ENCODE peak calls at places on chromosomes 6 and 20, in five cellular contexts. P is SK-N-SH, M is ovary, U is mesenchymal stem cell, T is foreskin keratinocyte. J is an unnamed sample.
A peak's percentile ranks its signal among the peaks of the same experiment; 100 is the strongest.

GRCh38 chr20:43721429-43722152 is 5.2 kb downstream of the GTSF1L start:
- DNase-seq in P (no peak), M (no peak), U (no peak), T (no peak), J (no peak)

GRCh38 chr6:156557269-156557885 is 219.8 kb upstream of the ARID1B start:
- DNase-seq in P (no peak), T (no peak), M (no peak), U (no peak), J (peak; percentile 77)

GRCh38 chr6:92779758-92780157 is 639.6 kb downstream of the EPHA7 start:
- DNase-seq in P (no peak), U (peak; percentile 81), M (peak; percentile 11), T (peak; percentile 45), J (no peak)

GRCh38 chr6:43983632-43984031 is 143.6 kb downstream of the MRPL14 start:
- DNase-seq in M (no peak), U (no peak), P (peak; percentile 7), T (no peak), J (no peak)

GRCh38 chr6:154888896-154889295 is 106.2 kb upstream of the TIAM2 start:
- DNase-seq in U (no peak), M (no peak), P (no peak), T (no peak), J (no peak)

GRCh38 chr20:16397053-16397452 is 176.2 kb downstream of the KIF16B start:
- DNase-seq in T (no peak), M (peak; percentile 82), U (no peak), P (no peak), J (no peak)

GRCh38 chr6:148367418-148368024 is 24.9 kb downstream of the SASH1 start:
- DNase-seq in M (no peak), P (no peak), U (peak; percentile 85), T (no peak), J (peak; percentile 90)

GRCh38 chr20:25355866-25356265 is 34.8 kb downstream of the ABHD12 start:
- DNase-seq in P (no peak), M (no peak), T (no peak), U (no peak), J (no peak)

GRCh38 chr20:37984018-37984785 is 49.1 kb downstream of the TTI1 start:
- DNase-seq in M (no peak), T (no peak), P (peak; percentile 49), U (no peak), J (no peak)

GRCh38 chr20:23061713-23062561 is 12.5 kb upstream of the THBD start:
- DNase-seq in P (no peak), T (no peak), U (peak; percentile 92), M (peak; percentile 67), J (no peak)

GRCh38 chr20:51703446-51704287 is 64.5 kb downstream of the ATP9A start:
- DNase-seq in T (no peak), M (no peak), U (peak; percentile 14), P (peak; percentile 51), J (no peak)

GRCh38 chr6:89527634-89528033 is 94.7 kb downstream of the ANKRD6 start:
- DNase-seq in M (no peak), U (no peak), P (no peak), T (peak; percentile 22), J (no peak)
- H3K4me1 ChIP-seq in M (peaks cover 8% of the 10 kb centered on the region), U (no peaks in the 10 kb centered on the region), P (no peaks in the 10 kb centered on the region), T (no peaks in the 10 kb centered on the region), J (no peaks in the 10 kb centered on the region)

DNA sequence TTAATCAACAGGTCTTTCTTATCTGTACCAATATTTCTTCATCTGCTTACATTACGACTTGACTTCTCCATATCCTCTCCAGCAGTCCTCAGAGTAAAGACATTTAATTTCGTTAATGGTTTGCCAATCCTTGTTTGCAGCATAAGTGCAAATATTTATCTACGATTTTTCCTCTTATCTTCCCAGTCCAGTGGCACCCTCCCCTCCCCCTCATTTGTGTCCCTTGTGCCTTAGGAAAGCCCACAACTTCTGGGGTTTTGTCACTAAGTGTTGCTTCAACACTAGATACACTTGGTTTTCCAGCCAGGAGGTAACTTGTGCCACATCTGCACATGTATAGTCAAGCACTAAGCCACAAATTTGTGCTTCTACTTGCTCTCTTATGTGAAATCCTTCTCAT is 327.2 kb downstream of the CBLN4 start:
- DNase-seq in P (no peak), M (no peak), U (no peak), T (no peak), J (no peak)
- H3K4me1 ChIP-seq in P (no peaks in the 10 kb centered on the region), M (no peaks in the 10 kb centered on the region), U (no peaks in the 10 kb centered on the region), T (no peaks in the 10 kb centered on the region), J (no peaks in the 10 kb centered on the region)

DNA sequence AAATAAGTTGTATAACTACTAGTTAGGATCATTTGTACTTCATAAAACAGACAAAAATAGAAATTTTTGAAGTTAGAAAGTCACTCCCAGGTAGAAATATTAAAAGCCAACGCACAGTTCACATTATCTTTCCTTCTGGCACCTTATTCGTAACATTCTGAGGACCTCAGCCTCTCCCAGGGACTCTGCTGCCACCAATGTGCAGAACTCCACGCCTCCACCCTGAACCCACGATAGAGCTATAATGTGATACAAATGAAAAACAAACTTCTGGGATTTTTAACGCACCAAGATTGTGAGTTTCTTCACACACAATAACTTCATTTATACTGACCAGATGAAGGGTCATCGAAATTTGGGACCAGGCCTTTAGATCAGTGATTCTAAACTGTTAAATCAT is 9.5 kb downstream of the BMP7 start:
- DNase-seq in P (no peak), M (no peak), U (no peak), T (no peak), J (no peak)
- H3K4me1 ChIP-seq in P (peaks cover 4% of the 10 kb centered on the region), M (no peaks in the 10 kb centered on the region), U (no peaks in the 10 kb centered on the region), T (no peaks in the 10 kb centered on the region), J (no peaks in the 10 kb centered on the region)

GRCh38 chr6:25038300-25038699 is 102.5 kb upstream of the RIPOR2 start:
- DNase-seq in T (no peak), M (no peak), U (no peak), P (no peak), J (no peak)
- H3K4me1 ChIP-seq in T (no peaks in the 10 kb centered on the region), M (no peaks in the 10 kb centered on the region), U (peaks cover 7% of the 10 kb centered on the region), P (peaks cover 6% of the 10 kb centered on the region), J (peaks cover 13% of the 10 kb centered on the region)

DNA sequence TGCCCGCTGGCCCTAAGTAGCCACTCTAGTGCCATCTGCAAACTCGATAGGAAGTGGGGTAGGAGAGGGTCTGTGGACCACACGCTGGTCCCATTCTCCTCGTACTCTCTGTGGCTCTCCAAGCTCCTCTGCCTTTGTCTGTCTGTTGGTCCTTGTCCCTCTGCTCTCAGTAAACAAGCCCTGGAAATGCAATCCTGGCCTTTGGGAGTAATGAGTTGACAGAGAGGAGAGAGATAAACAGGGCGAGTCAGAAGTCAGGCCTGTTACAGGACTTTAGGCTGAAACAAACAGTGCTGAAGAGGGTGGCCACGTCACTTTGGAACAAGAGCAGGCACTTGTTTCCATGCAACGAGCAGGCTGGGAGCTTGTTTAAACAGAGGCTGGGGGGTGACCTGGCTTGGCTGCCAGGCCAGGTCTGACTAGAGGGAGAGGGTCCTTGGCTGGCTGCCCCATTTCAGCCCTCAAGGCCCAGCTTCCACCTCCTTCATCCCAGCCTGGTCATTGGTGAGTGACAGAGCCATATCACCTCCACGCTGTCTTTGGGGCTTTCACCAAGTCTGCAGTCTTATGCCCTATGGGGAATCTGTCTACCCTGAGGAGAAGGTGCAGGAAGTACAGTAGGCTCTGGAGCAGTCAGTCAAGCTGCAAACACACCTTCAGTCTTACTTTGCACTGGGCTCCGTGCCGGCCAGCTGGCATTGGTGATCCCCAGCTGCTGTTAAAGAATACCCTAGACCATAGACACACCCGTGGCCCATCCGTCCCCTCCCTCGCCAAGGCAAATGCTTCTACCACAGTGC is 22.6 kb downstream of the FOXP4 start:
- DNase-seq in P (no peak), U (peak; percentile 67), M (no peak), T (no peak), J (no peak)
- H3K4me1 ChIP-seq in P (peaks cover 14% of the 10 kb centered on the region), U (peaks cover 4% of the 10 kb centered on the region), M (no peaks in the 10 kb centered on the region), T (no peaks in the 10 kb centered on the region), J (peaks cover 9% of the 10 kb centered on the region)